ENCODE peak calls at places on chromosomes 12 and 14, in ten cellular contexts. Z is COR-L47, P is NCI-H1105, W is iPS-NIHi11, E is EL, B is GM19239, N is HT-29, F is mammary epithelial cell, K is cardiac muscle cell, C is neural progenitor cell. G is an unnamed sample.

GRCh38 chr12:60201891-60202290 is 606.1 kb downstream of the SLC16A7 start:
- DNase-seq in Z (no peak), P (no peak), W (no peak), E (peak), B (no peak), N (no peak), F (no peak), K (peak), C (no peak), G (peak)

GRCh38 chr12:107411792-107412535 is 273.6 kb upstream of the PWP1 start:
- DNase-seq in Z (no peak), P (no peak), W (no peak), E (peak), B (no peak), N (no peak), F (peak), K (no peak), C (no peak), G (peak)

GRCh38 chr12:40749863-40750262 is 57.6 kb downstream of the CNTN1 start:
- DNase-seq in Z (no peak), P (no peak), W (no peak), E (no peak), B (no peak), N (no peak), F (no peak), K (no peak), C (peak), G (no peak)

GRCh38 chr14:68956728-68957127 is 22.4 kb downstream of the ACTN1 start:
- DNase-seq in Z (no peak), P (no peak), W (no peak), E (peak), B (no peak), N (no peak), F (no peak), K (no peak), C (no peak), G (no peak)

GRCh38 chr12:102522768-102523167 is 42.4 kb upstream of the IGF1 start:
- DNase-seq in Z (no peak), P (no peak), W (no peak), E (no peak), B (no peak), N (no peak), F (no peak), K (no peak), C (no peak), G (no peak)

GRCh38 chr14:95660550-95661515 is 25.4 kb upstream of the TCL1B start:
- DNase-seq in Z (no peak), P (no peak), W (no peak), E (no peak), B (no peak), N (no peak), F (no peak), K (no peak), C (no peak), G (no peak)

GRCh38 chr12:25960176-25960575 is 1.7 kb downstream of the RASSF8 start:
- DNase-seq in Z (no peak), P (no peak), W (no peak), E (peak), B (no peak), N (no peak), F (peak), K (peak), C (peak), G (no peak)

GRCh38 chr14:67532606-67532997 is 488 bp upstream of the PLEKHH1 start:
- DNase-seq in Z (no peak), P (no peak), W (no peak), E (no peak), B (no peak), N (no peak), F (no peak), K (no peak), C (no peak), G (no peak)

GRCh38 chr14:37526992-37527391 is 68.1 kb downstream of the FOXA1 start:
- DNase-seq in Z (no peak), P (no peak), W (no peak), E (no peak), B (no peak), N (no peak), F (no peak), K (no peak), C (no peak), G (no peak)

GRCh38 chr12:12719496-12719895 is 2.3 kb downstream of the CDKN1B start:
- DNase-seq in Z (no peak), P (no peak), W (no peak), E (peak), B (no peak), N (peak), F (peak), K (peak), C (no peak), G (no peak)

GRCh38 chr12:73769337-73769736 is 768.3 kb upstream of the ATXN7L3B start:
- DNase-seq in Z (no peak), P (no peak), W (no peak), E (no peak), B (no peak), N (no peak), F (no peak), K (no peak), C (no peak), G (no peak)

GRCh38 chr12:112015938-112016337 is 2.7 kb downstream of the ERP29 start:
- DNase-seq in Z (no peak), P (no peak), W (no peak), E (no peak), B (no peak), N (no peak), F (no peak), K (no peak), C (no peak), G (no peak)

G was measured in AG04449.